ENCODE peak calls at places on chromosomes 12 and 14, in ten cellular contexts. One of them, this sample, is unnamed.

GRCh38 chr14:96091941-96092411 is 52.8 kb downstream of the C14orf132 start:
- DNase-seq in prostate gland: no peak
- DNase-seq in uterus: no peak
- DNase-seq in breast epithelium: no peak
- DNase-seq in upper lobe of left lung: peak; percentile 47
- DNase-seq in body of pancreas: no peak
- DNase-seq in transverse colon: no peak
- DNase-seq in stomach: no peak
- DNase-seq in endothelial cell of umbilical vein: no peak
- DNase-seq in IMR-90: no peak
- DNase-seq in this sample: no peak

GRCh38 chr14:99675951-99676350 is 8.1 kb upstream of the CYP46A1 start:
- DNase-seq in prostate gland: no peak
- DNase-seq in uterus: no peak
- DNase-seq in breast epithelium: no peak
- DNase-seq in upper lobe of left lung: peak; percentile 71
- DNase-seq in body of pancreas: no peak
- DNase-seq in transverse colon: no peak
- DNase-seq in stomach: no peak
- DNase-seq in endothelial cell of umbilical vein: no peak
- DNase-seq in IMR-90: no peak
- DNase-seq in this sample: no peak

GRCh38 chr12:52945389-52946232 is 3.3 kb upstream of the KRT18 start:
- DNase-seq in prostate gland: no peak
- DNase-seq in uterus: no peak
- DNase-seq in breast epithelium: no peak
- DNase-seq in upper lobe of left lung: no peak
- DNase-seq in body of pancreas: peak; percentile 66
- DNase-seq in transverse colon: peak; percentile 44
- DNase-seq in stomach: peak; percentile 62
- DNase-seq in endothelial cell of umbilical vein: peak; percentile 41
- DNase-seq in IMR-90: peak; percentile 62
- DNase-seq in this sample: no peak

GRCh38 chr12:57428965-57429364 is 1.9 kb downstream of the R3HDM2 start:
- DNase-seq in prostate gland: no peak
- DNase-seq in uterus: no peak
- DNase-seq in breast epithelium: no peak
- DNase-seq in upper lobe of left lung: no peak
- DNase-seq in body of pancreas: no peak
- DNase-seq in transverse colon: no peak
- DNase-seq in stomach: no peak
- DNase-seq in endothelial cell of umbilical vein: no peak
- DNase-seq in IMR-90: no peak
- DNase-seq in this sample: no peak

GRCh38 chr14:79516009-79516408 is 695.3 kb downstream of the DIO2 start:
- DNase-seq in prostate gland: no peak
- DNase-seq in uterus: no peak
- DNase-seq in breast epithelium: no peak
- DNase-seq in upper lobe of left lung: no peak
- DNase-seq in body of pancreas: no peak
- DNase-seq in transverse colon: no peak
- DNase-seq in stomach: no peak
- DNase-seq in endothelial cell of umbilical vein: no peak
- DNase-seq in IMR-90: no peak
- DNase-seq in this sample: no peak

GRCh38 chr14:71726639-71727085 is 205.6 kb upstream of the RGS6 start:
- DNase-seq in prostate gland: no peak
- DNase-seq in uterus: peak; percentile 24
- DNase-seq in breast epithelium: no peak
- DNase-seq in upper lobe of left lung: no peak
- DNase-seq in body of pancreas: no peak
- DNase-seq in transverse colon: no peak
- DNase-seq in stomach: no peak
- DNase-seq in endothelial cell of umbilical vein: no peak
- DNase-seq in IMR-90: no peak
- DNase-seq in this sample: peak; percentile 58

GRCh38 chr12:27970391-27970980 is 2.0 kb downstream of the PTHLH start:
- DNase-seq in prostate gland: no peak
- DNase-seq in uterus: peak; percentile 25
- DNase-seq in breast epithelium: no peak
- DNase-seq in upper lobe of left lung: peak; percentile 86
- DNase-seq in body of pancreas: peak; percentile 37
- DNase-seq in transverse colon: no peak
- DNase-seq in stomach: no peak
- DNase-seq in endothelial cell of umbilical vein: peak; percentile 31
- DNase-seq in IMR-90: peak; percentile 29
- DNase-seq in this sample: no peak

GRCh38 chr12:114884535-114884934 is 200.6 kb upstream of the TBX3 start:
- DNase-seq in prostate gland: no peak
- DNase-seq in uterus: no peak
- DNase-seq in breast epithelium: no peak
- DNase-seq in upper lobe of left lung: no peak
- DNase-seq in body of pancreas: no peak
- DNase-seq in transverse colon: no peak
- DNase-seq in stomach: no peak
- DNase-seq in endothelial cell of umbilical vein: no peak
- DNase-seq in IMR-90: no peak
- DNase-seq in this sample: no peak

GRCh38 chr12:49017764-49018281 is 753 bp downstream of the PRKAG1 start:
- DNase-seq in prostate gland: no peak
- DNase-seq in uterus: no peak
- DNase-seq in breast epithelium: no peak
- DNase-seq in upper lobe of left lung: no peak
- DNase-seq in body of pancreas: no peak
- DNase-seq in transverse colon: no peak
- DNase-seq in stomach: no peak
- DNase-seq in endothelial cell of umbilical vein: peak; percentile 72
- DNase-seq in IMR-90: peak; percentile 46
- DNase-seq in this sample: no peak

GRCh38 chr12:42990387-42990786 is 400.8 kb upstream of the PRICKLE1 start:
- DNase-seq in prostate gland: no peak
- DNase-seq in uterus: no peak
- DNase-seq in breast epithelium: no peak
- DNase-seq in upper lobe of left lung: no peak
- DNase-seq in body of pancreas: no peak
- DNase-seq in transverse colon: no peak
- DNase-seq in stomach: no peak
- DNase-seq in endothelial cell of umbilical vein: no peak
- DNase-seq in IMR-90: no peak
- DNase-seq in this sample: no peak

GRCh38 chr12:98513379-98514318 is 1.7 kb upstream of the TMPO start:
- DNase-seq in prostate gland: no peak
- DNase-seq in uterus: no peak
- DNase-seq in breast epithelium: no peak
- DNase-seq in upper lobe of left lung: no peak
- DNase-seq in body of pancreas: no peak
- DNase-seq in transverse colon: no peak
- DNase-seq in stomach: no peak
- DNase-seq in endothelial cell of umbilical vein: no peak
- DNase-seq in IMR-90: no peak
- DNase-seq in this sample: no peak

GRCh38 chr14:22466520-22466919 is 122.5 kb downstream of the DAD1 start:
- DNase-seq in prostate gland: no peak
- DNase-seq in uterus: no peak
- DNase-seq in breast epithelium: no peak
- DNase-seq in upper lobe of left lung: no peak
- DNase-seq in body of pancreas: no peak
- DNase-seq in transverse colon: no peak
- DNase-seq in stomach: no peak
- DNase-seq in endothelial cell of umbilical vein: no peak
- DNase-seq in IMR-90: peak; percentile 47
- DNase-seq in this sample: no peak

GRCh38 chr12:2513141-2514037 is 281.4 kb upstream of the FKBP4 start:
- DNase-seq in prostate gland: no peak
- DNase-seq in uterus: no peak
- DNase-seq in breast epithelium: no peak
- DNase-seq in upper lobe of left lung: no peak
- DNase-seq in body of pancreas: no peak
- DNase-seq in transverse colon: no peak
- DNase-seq in stomach: no peak
- DNase-seq in endothelial cell of umbilical vein: no peak
- DNase-seq in IMR-90: no peak
- DNase-seq in this sample: no peak

GRCh38 chr12:122104844-122105243 is 26.3 kb downstream of the MLXIP start:
- DNase-seq in prostate gland: no peak
- DNase-seq in uterus: no peak
- DNase-seq in breast epithelium: no peak
- DNase-seq in upper lobe of left lung: no peak
- DNase-seq in body of pancreas: peak; percentile 2
- DNase-seq in transverse colon: peak; percentile 32
- DNase-seq in stomach: no peak
- DNase-seq in endothelial cell of umbilical vein: no peak
- DNase-seq in IMR-90: no peak
- DNase-seq in this sample: no peak

GRCh38 chr12:104370989-104371870 is 67.7 kb downstream of the EID3 start:
- DNase-seq in prostate gland: peak; percentile 11
- DNase-seq in uterus: no peak
- DNase-seq in breast epithelium: peak; percentile 51
- DNase-seq in upper lobe of left lung: no peak
- DNase-seq in body of pancreas: no peak
- DNase-seq in transverse colon: no peak
- DNase-seq in stomach: no peak
- DNase-seq in endothelial cell of umbilical vein: peak; percentile 62
- DNase-seq in IMR-90: peak; percentile 57
- DNase-seq in this sample: no peak

GRCh38 chr14:52948039-52948438 is 2.8 kb downstream of the FERMT2 start:
- DNase-seq in prostate gland: no peak
- DNase-seq in uterus: no peak
- DNase-seq in breast epithelium: no peak
- DNase-seq in upper lobe of left lung: no peak
- DNase-seq in body of pancreas: no peak
- DNase-seq in transverse colon: no peak
- DNase-seq in stomach: no peak
- DNase-seq in endothelial cell of umbilical vein: no peak
- DNase-seq in IMR-90: no peak
- DNase-seq in this sample: no peak

DNA sequence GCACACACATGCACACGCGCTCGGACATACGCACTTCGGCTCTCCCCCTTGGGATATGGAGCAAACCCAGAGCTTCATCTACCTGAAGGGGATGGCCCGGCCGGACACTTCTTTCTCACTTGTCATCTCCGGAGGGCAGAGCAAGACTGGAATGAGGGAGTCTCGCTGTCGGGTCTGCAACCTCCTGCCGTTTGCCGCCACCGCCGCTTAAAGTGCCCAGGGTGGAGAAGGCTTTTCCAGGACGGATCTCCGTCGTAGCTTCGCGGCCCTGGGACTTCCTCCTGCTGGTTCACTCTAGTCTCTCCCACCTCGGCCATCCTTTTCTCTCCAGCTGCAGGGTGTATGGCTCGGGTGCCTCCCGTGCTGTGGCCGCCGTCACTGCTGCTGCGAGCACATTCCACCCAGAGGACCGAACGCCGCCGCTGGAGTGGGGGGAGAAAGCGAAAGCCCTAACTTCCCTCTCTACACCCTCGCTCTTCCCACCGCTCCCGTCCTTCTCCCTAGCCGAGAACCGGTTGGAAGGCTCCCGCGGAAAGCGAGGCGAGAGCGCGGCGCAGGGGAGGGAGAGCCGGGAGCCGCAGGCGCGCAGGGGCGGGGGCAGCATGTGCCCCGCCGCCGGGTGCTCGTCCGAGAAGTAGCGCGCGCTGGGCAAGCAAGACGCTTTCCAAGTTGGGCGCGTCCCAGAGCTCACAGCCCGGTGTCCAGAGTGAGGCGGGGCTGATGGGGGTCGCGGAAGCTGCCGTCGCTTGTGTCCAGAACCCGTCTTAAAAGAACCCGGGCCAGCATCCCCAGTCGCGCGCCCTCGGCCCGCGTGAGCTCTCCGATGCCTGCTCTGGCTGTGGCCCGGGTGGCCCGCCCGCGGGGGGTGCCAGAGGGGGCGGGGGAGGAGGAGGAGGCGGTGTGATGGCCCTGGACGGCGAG is at the start of gene TRHDE:
- DNase-seq in prostate gland: no peak
- DNase-seq in uterus: peak; percentile 48
- DNase-seq in breast epithelium: no peak
- DNase-seq in upper lobe of left lung: peak; percentile 89
- DNase-seq in body of pancreas: peak; percentile 79
- DNase-seq in transverse colon: peak; percentile 7
- DNase-seq in stomach: no peak
- DNase-seq in endothelial cell of umbilical vein: peak; percentile 7
- DNase-seq in IMR-90: peak; percentile 60
- DNase-seq in this sample: no peak
- H3K27me3 ChIP-seq in prostate gland: no peaks in the 10 kb centered on the region
- H3K27me3 ChIP-seq in uterus: no peaks in the 10 kb centered on the region
- H3K27me3 ChIP-seq in breast epithelium: peaks cover 47% of the 10 kb centered on the region
- H3K27me3 ChIP-seq in upper lobe of left lung: peaks cover 6% of the 10 kb centered on the region
- H3K27me3 ChIP-seq in body of pancreas: no peaks in the 10 kb centered on the region
- H3K27me3 ChIP-seq in transverse colon: peaks cover 78% of the 10 kb centered on the region
- H3K27me3 ChIP-seq in stomach: peaks cover 66% of the 10 kb centered on the region
- H3K27me3 ChIP-seq in endothelial cell of umbilical vein: peaks cover 33% of the 10 kb centered on the region
- H3K27me3 ChIP-seq in IMR-90: no peaks in the 10 kb centered on the region
- H3K27me3 ChIP-seq in this sample: peaks cover 7% of the 10 kb centered on the region

GRCh38 chr14:61350427-61350826 is 29.0 kb downstream of the PRKCH start:
- DNase-seq in prostate gland: no peak
- DNase-seq in uterus: no peak
- DNase-seq in breast epithelium: no peak
- DNase-seq in upper lobe of left lung: no peak
- DNase-seq in body of pancreas: no peak
- DNase-seq in transverse colon: no peak
- DNase-seq in stomach: no peak
- DNase-seq in endothelial cell of umbilical vein: no peak
- DNase-seq in IMR-90: no peak
- DNase-seq in this sample: no peak
- H3K4me1 ChIP-seq in prostate gland: peaks cover 5% of the 10 kb centered on the region
- H3K4me1 ChIP-seq in uterus: no peaks in the 10 kb centered on the region
- H3K4me1 ChIP-seq in breast epithelium: no peaks in the 10 kb centered on the region
- H3K4me1 ChIP-seq in upper lobe of left lung: peaks cover 48% of the 10 kb centered on the region
- H3K4me1 ChIP-seq in body of pancreas: no peaks in the 10 kb centered on the region
- H3K4me1 ChIP-seq in transverse colon: no peaks in the 10 kb centered on the region
- H3K4me1 ChIP-seq in stomach: no peaks in the 10 kb centered on the region
- H3K4me1 ChIP-seq in endothelial cell of umbilical vein: peaks cover 56% of the 10 kb centered on the region
- H3K4me1 ChIP-seq in IMR-90: no peaks in the 10 kb centered on the region
- H3K4me1 ChIP-seq in this sample: peaks cover 26% of the 10 kb centered on the region

GRCh38 chr12:68825569-68826217 is 17.7 kb downstream of the MDM2 start:
- DNase-seq in prostate gland: no peak
- DNase-seq in uterus: no peak
- DNase-seq in breast epithelium: no peak
- DNase-seq in upper lobe of left lung: no peak
- DNase-seq in body of pancreas: no peak
- DNase-seq in transverse colon: no peak
- DNase-seq in stomach: no peak
- DNase-seq in endothelial cell of umbilical vein: no peak
- DNase-seq in IMR-90: no peak
- DNase-seq in this sample: no peak
- TF ChIP-seq POLR2A in prostate gland: no peak
- TF ChIP-seq POLR2A in uterus: no peak
- TF ChIP-seq POLR2A in breast epithelium: no peak
- TF ChIP-seq POLR2A in upper lobe of left lung: no peak
- TF ChIP-seq POLR2A in body of pancreas: no peak
- TF ChIP-seq POLR2A in transverse colon: no peak
- TF ChIP-seq POLR2A in stomach: no peak
- TF ChIP-seq POLR2A in endothelial cell of umbilical vein: no peak
- TF ChIP-seq POLR2A in IMR-90: no peak
- TF ChIP-seq POLR2A in this sample: no peak

DNA sequence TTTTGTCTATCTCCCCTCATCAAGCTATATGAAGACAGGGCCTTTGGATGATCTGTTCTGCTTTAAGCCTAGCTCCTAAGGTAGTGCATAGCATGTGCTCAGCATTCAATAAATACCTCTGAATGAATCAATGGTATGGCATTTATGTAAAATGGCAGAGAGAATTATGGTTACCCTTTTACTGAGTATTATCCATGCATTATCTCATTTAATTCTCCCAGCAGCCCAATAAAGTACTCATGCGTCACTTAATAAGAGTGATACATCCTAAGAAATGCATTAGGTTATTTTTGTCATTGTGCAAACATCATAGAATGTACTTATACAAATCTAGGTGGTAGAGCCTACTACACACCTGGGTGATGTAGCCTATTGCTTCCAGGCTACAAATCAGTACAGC is 269.7 kb downstream of the KSR2 start:
- DNase-seq in prostate gland: no peak
- DNase-seq in uterus: no peak
- DNase-seq in breast epithelium: no peak
- DNase-seq in upper lobe of left lung: no peak
- DNase-seq in body of pancreas: no peak
- DNase-seq in transverse colon: no peak
- DNase-seq in stomach: no peak
- DNase-seq in endothelial cell of umbilical vein: no peak
- DNase-seq in IMR-90: no peak
- DNase-seq in this sample: no peak
- H3K27me3 ChIP-seq in prostate gland: no peaks in the 10 kb centered on the region
- H3K27me3 ChIP-seq in uterus: no peaks in the 10 kb centered on the region
- H3K27me3 ChIP-seq in breast epithelium: no peaks in the 10 kb centered on the region
- H3K27me3 ChIP-seq in upper lobe of left lung: no peaks in the 10 kb centered on the region
- H3K27me3 ChIP-seq in body of pancreas: no peaks in the 10 kb centered on the region
- H3K27me3 ChIP-seq in transverse colon: no peaks in the 10 kb centered on the region
- H3K27me3 ChIP-seq in stomach: no peaks in the 10 kb centered on the region
- H3K27me3 ChIP-seq in endothelial cell of umbilical vein: no peaks in the 10 kb centered on the region
- H3K27me3 ChIP-seq in IMR-90: no peaks in the 10 kb centered on the region
- H3K27me3 ChIP-seq in this sample: no peaks in the 10 kb centered on the region

This sample was measured in vagina.